ENCODE peak calls at places on chromosomes 3 and 15, in nine cellular contexts. L is kidney epithelial cell; Y is BJ; N is HFFc6; P is fibroblast of pulmonary artery; X is stimulated activated naive CD8-positive, alpha-beta T cell treated with anti-CD3 and anti-CD28 coated beads, Interleukin-15, Interleukin-2, amounts not matched to agents 100 U/mL and 50 U/mL, for 24 hours; E is fibroblast of lung; M is HL-60; Z is spleen. V is an unnamed sample.

GRCh38 chr3:45682311-45682710 is 6.9 kb upstream of the SACM1L start:
- DNase-seq in Y (no peak), X (no peak), L (no peak), P (no peak), M (no peak), N (no peak), Z (no peak), E (no peak), V (no peak)

GRCh38 chr3:124351430-124352142 is 359.7 kb upstream of the ROPN1 start:
- DNase-seq in N (peak), P (peak), X (no peak), Z (no peak), Y (peak), L (no peak), E (peak), M (peak), V (peak)

GRCh38 chr3:127733781-127734180 is 61.0 kb downstream of the ABTB1 start:
- DNase-seq in L (no peak), N (no peak), Z (peak), Y (no peak), M (no peak), X (no peak), E (no peak), P (no peak), V (no peak)

GRCh38 chr3:184155644-184156521 is 706 bp downstream of the DVL3 start:
- DNase-seq in X (peak), M (peak), Y (no peak), Z (peak), L (no peak), N (peak), E (peak), P (no peak), V (peak)

GRCh38 chr3:42557849-42558248 is 23.9 kb downstream of the SEC22C start:
- DNase-seq in E (no peak), M (no peak), N (no peak), Z (no peak), Y (no peak), X (no peak), P (no peak), L (no peak), V (no peak)

GRCh38 chr3:29977360-29977759 is 629.0 kb upstream of the TGFBR2 start:
- DNase-seq in X (no peak), M (no peak), Z (no peak), E (no peak), P (peak), Y (no peak), L (no peak), N (no peak), V (no peak)

GRCh38 chr3:192273001-192273400 is 454.3 kb downstream of the FGF12 start:
- DNase-seq in Z (no peak), X (no peak), M (no peak), E (no peak), P (no peak), Y (no peak), N (no peak), L (no peak), V (no peak)

GRCh38 chr3:24480497-24480896 is 14.2 kb downstream of the THRB start:
- DNase-seq in P (no peak), Y (no peak), E (no peak), Z (no peak), X (no peak), M (no peak), N (no peak), L (no peak), V (no peak)

GRCh38 chr3:30342319-30343060 is 263.9 kb upstream of the TGFBR2 start:
- DNase-seq in M (no peak), E (peak), N (peak), Z (no peak), Y (peak), L (peak), P (peak), X (peak), V (no peak)

GRCh38 chr3:158781859-158782258 is 20.0 kb upstream of the MFSD1 start:
- DNase-seq in X (no peak), M (no peak), Y (no peak), L (no peak), Z (no peak), N (no peak), P (no peak), E (no peak), V (peak)

GRCh38 chr3:127196466-127197299 is 3.8 kb downstream of the PRR23E start:
- DNase-seq in N (no peak), L (no peak), M (no peak), P (no peak), Z (no peak), X (no peak), Y (no peak), E (no peak), V (no peak)

GRCh38 chr3:107913671-107914070 is 177.2 kb downstream of the CD47 start:
- DNase-seq in Y (no peak), Z (no peak), L (no peak), P (peak), M (peak), X (no peak), E (no peak), N (no peak), V (no peak)

GRCh38 chr15:61389334-61390028 is 160.4 kb upstream of the RORA start:
- DNase-seq in L (no peak), E (no peak), Y (no peak), N (no peak), X (no peak), M (no peak), P (no peak), Z (no peak), V (no peak)

GRCh38 chr3:28228623-28229022 is 12.8 kb upstream of the CMC1 start:
- DNase-seq in P (no peak), E (no peak), Y (no peak), L (no peak), N (no peak), Z (no peak), X (no peak), M (no peak), V (no peak)

GRCh38 chr15:100918690-100919480 is at the start of gene LRRK1:
- DNase-seq in N (no peak), Z (peak), X (peak), M (peak), E (peak), L (no peak), Y (no peak), P (peak), V (peak)

GRCh38 chr15:26073430-26074333 is 210.6 kb upstream of the ATP10A start:
- DNase-seq in L (no peak), M (no peak), Y (no peak), E (no peak), X (no peak), P (no peak), N (no peak), Z (no peak), V (no peak)

GRCh38 chr3:168249048-168249538 is 153.4 kb upstream of the GOLIM4 start:
- DNase-seq in P (peak), L (no peak), Y (no peak), X (no peak), Z (no peak), E (peak), M (no peak), N (no peak), V (no peak)

GRCh38 chr3:13457593-13457992 is 22.5 kb upstream of the HDAC11 start:
- DNase-seq in E (peak), Z (no peak), X (no peak), L (no peak), P (no peak), M (no peak), N (no peak), Y (no peak), V (no peak)

GRCh38 chr3:32245200-32245599 is 6.7 kb downstream of the CMTM8 start:
- DNase-seq in L (no peak), E (no peak), N (no peak), P (no peak), Y (no peak), X (no peak), Z (no peak), M (no peak), V (no peak)

GRCh38 chr3:72754582-72754981 is 93.7 kb downstream of the SHQ1 start:
- DNase-seq in P (no peak), N (no peak), M (no peak), Z (no peak), X (no peak), L (no peak), Y (no peak), E (no peak), V (no peak)

GRCh38 chr15:35071071-35071470 is 14.0 kb downstream of the NANOGP8 start:
- DNase-seq in E (no peak), N (no peak), L (no peak), P (no peak), Y (no peak), M (peak), X (no peak), Z (peak), V (no peak)

GRCh38 chr15:95125803-95126202 is 894.4 kb downstream of the MCTP2 start:
- DNase-seq in Y (no peak), M (no peak), Z (no peak), L (no peak), N (no peak), E (no peak), X (no peak), P (no peak), V (no peak)

GRCh38 chr3:32143849-32144757 is 37.7 kb downstream of the GPD1L start:
- DNase-seq in Y (peak), M (peak), L (peak), P (peak), X (peak), E (peak), Z (no peak), N (peak), V (peak)

GRCh38 chr3:120642368-120642948 is 39.6 kb downstream of the HGD start:
- DNase-seq in Y (no peak), M (peak), E (peak), Z (no peak), N (peak), P (peak), X (peak), L (peak), V (peak)

GRCh38 chr3:45606991-45607712 is 12.6 kb downstream of the LIMD1 start:
- DNase-seq in N (no peak), Z (peak), X (no peak), Y (no peak), P (no peak), E (peak), M (no peak), L (no peak), V (peak)

GRCh38 chr15:68561146-68561545 is 17.6 kb upstream of the CORO2B start:
- DNase-seq in M (no peak), Y (no peak), N (no peak), L (no peak), P (no peak), E (no peak), Z (peak), X (no peak), V (no peak)

GRCh38 chr3:172903642-172904041 is 153.1 kb downstream of the ECT2 start:
- DNase-seq in N (no peak), Z (no peak), M (no peak), Y (no peak), E (no peak), L (no peak), X (no peak), P (no peak), V (peak)